ENCODE peak calls at places on chromosomes 1 and 21, in six cellular contexts. W, Y, Z, L, P and K are unnamed samples.
A peak's percentile ranks its signal among the peaks of the same experiment; 100 is the strongest.

GRCh38 chr1:156499194-156499702 is 1.3 kb downstream of the MEF2D start:
- DNase-seq in W (no peak), Y (peak; percentile 36), Z (no peak), L (no peak), P (no peak), K (peak; percentile 69)

GRCh38 chr1:156508205-156508954 is 7.8 kb upstream of the MEF2D start:
- DNase-seq in W (no peak), Y (no peak), Z (no peak), L (peak; percentile 93), P (no peak), K (no peak)

GRCh38 chr1:112488141-112488540 is 20.6 kb upstream of the WNT2B start:
- DNase-seq in W (no peak), Y (no peak), Z (no peak), L (no peak), P (no peak), K (no peak)

GRCh38 chr1:41689596-41689995 is 205.1 kb upstream of the EDN2 start:
- DNase-seq in W (no peak), Y (no peak), Z (no peak), L (peak; percentile 77), P (no peak), K (peak; percentile 31)

GRCh38 chr21:14768042-14768441 is 221.9 kb upstream of the SAMSN1 start:
- DNase-seq in W (no peak), Y (no peak), Z (no peak), L (no peak), P (no peak), K (no peak)

GRCh38 chr1:151547119-151547899 is 7.2 kb downstream of the TUFT1 start:
- DNase-seq in W (peak; percentile 95), Y (peak; percentile 28), Z (peak; percentile 84), L (peak; percentile 68), P (peak; percentile 93), K (peak; percentile 86)

GRCh38 chr1:12525311-12526181 is 92.5 kb downstream of the DHRS3 start:
- DNase-seq in W (no peak), Y (no peak), Z (no peak), L (peak; percentile 74), P (no peak), K (peak; percentile 87)

GRCh38 chr1:174324939-174325338 is 122.8 kb upstream of the GPR52 start:
- DNase-seq in W (no peak), Y (no peak), Z (no peak), L (no peak), P (no peak), K (no peak)

GRCh38 chr1:161966076-161966475 is 57.6 kb downstream of the OLFML2B start:
- DNase-seq in W (no peak), Y (no peak), Z (no peak), L (no peak), P (no peak), K (no peak)

GRCh38 chr1:239816090-239816812 is 275.4 kb upstream of the FMN2 start:
- DNase-seq in W (peak; percentile 29), Y (no peak), Z (no peak), L (no peak), P (peak; percentile 87), K (no peak)

GRCh38 chr21:33325222-33326067 is 675 bp downstream of the IFNAR1 start:
- DNase-seq in W (peak; percentile 53), Y (peak; percentile 52), Z (peak; percentile 65), L (peak; percentile 91), P (peak; percentile 50), K (peak; percentile 88)

GRCh38 chr1:54161495-54162168 is 8.8 kb upstream of the CDCP2 start:
- DNase-seq in W (no peak), Y (no peak), Z (no peak), L (no peak), P (no peak), K (no peak)

GRCh38 chr1:155527672-155528071 is 34.9 kb downstream of the ASH1L start:
- DNase-seq in W (no peak), Y (no peak), Z (no peak), L (no peak), P (no peak), K (no peak)

GRCh38 chr1:202505356-202505755 is 156.9 kb downstream of the PPP1R12B start:
- DNase-seq in W (no peak), Y (peak; percentile 4), Z (no peak), L (no peak), P (no peak), K (no peak)

GRCh38 chr1:224447251-224447650 is 12.7 kb upstream of the WDR26 start:
- DNase-seq in W (no peak), Y (no peak), Z (no peak), L (peak; percentile 77), P (no peak), K (no peak)

GRCh38 chr1:228697209-228698016 is 37.9 kb upstream of the RHOU start:
- DNase-seq in W (no peak), Y (peak; percentile 3), Z (peak; percentile 20), L (peak; percentile 93), P (no peak), K (peak; percentile 89)

GRCh38 chr1:34263411-34263810 is 86.7 kb downstream of the C1orf94 start:
- DNase-seq in W (no peak), Y (no peak), Z (no peak), L (no peak), P (no peak), K (no peak)

GRCh38 chr1:164708596-164708995 is 149.6 kb downstream of the PBX1 start:
- DNase-seq in W (no peak), Y (no peak), Z (no peak), L (no peak), P (no peak), K (no peak)

GRCh38 chr1:67557731-67558448 is 127.1 kb upstream of the GADD45A start:
- DNase-seq in W (no peak), Y (no peak), Z (no peak), L (no peak), P (no peak), K (no peak)

GRCh38 chr1:42958488-42959317 is at the start of gene SLC2A1:
- DNase-seq in W (peak; percentile 92), Y (peak; percentile 94), Z (peak; percentile 95), L (peak; percentile 96), P (peak; percentile 93), K (peak; percentile 98)

GRCh38 chr21:42225571-42226155 is 6.7 kb downstream of the ABCG1 start:
- DNase-seq in W (no peak), Y (no peak), Z (no peak), L (no peak), P (no peak), K (peak; percentile 15)

GRCh38 chr1:61375082-61375880 is 292.9 kb downstream of the NFIA start:
- DNase-seq in W (no peak), Y (no peak), Z (no peak), L (no peak), P (no peak), K (no peak)

GRCh38 chr1:9625761-9626160 is 25.8 kb upstream of the PIK3CD start:
- DNase-seq in W (no peak), Y (no peak), Z (no peak), L (no peak), P (no peak), K (no peak)

GRCh38 chr21:46181953-46182547 is 2.2 kb downstream of the SPATC1L start:
- DNase-seq in W (no peak), Y (no peak), Z (no peak), L (peak; percentile 58), P (no peak), K (peak; percentile 74)

GRCh38 chr1:168454211-168454815 is 89.5 kb downstream of the XCL2 start:
- DNase-seq in W (peak; percentile 21), Y (no peak), Z (no peak), L (no peak), P (no peak), K (no peak)

GRCh38 chr1:12339861-12340557 is 110.2 kb downstream of the VPS13D start:
- DNase-seq in W (no peak), Y (no peak), Z (no peak), L (no peak), P (no peak), K (no peak)

GRCh38 chr1:12180315-12180714 is 13.5 kb downstream of the TNFRSF1B start:
- DNase-seq in W (no peak), Y (no peak), Z (no peak), L (peak; percentile 79), P (no peak), K (no peak)

GRCh38 chr1:227323164-227323955 is 5.1 kb upstream of the CDC42BPA start:
- DNase-seq in W (no peak), Y (no peak), Z (no peak), L (no peak), P (peak; percentile 45), K (no peak)